ENCODE peak calls at places on chromosomes 16 and 17, in four cellular contexts. One of them, this sample, is unnamed.

GRCh38 chr17:5485270-5486205 is at the start of gene DERL2:
- DNase-seq in GM12878: no peak
- DNase-seq in HepG2: peak
- DNase-seq in A549: peak
- DNase-seq in this sample: peak

GRCh38 chr16:3054965-3055733 is 8.8 kb downstream of the MMP25 start:
- DNase-seq in A549: no peak
- DNase-seq in GM12878: no peak
- DNase-seq in HepG2: no peak
- DNase-seq in this sample: no peak

GRCh38 chr16:69410285-69410990 is 14.0 kb upstream of the CYB5B start:
- DNase-seq in A549: peak
- DNase-seq in GM12878: no peak
- DNase-seq in HepG2: no peak
- DNase-seq in this sample: no peak

GRCh38 chr16:58249780-58250478 is 44.9 kb downstream of the PRSS54 start:
- DNase-seq in HepG2: peak
- DNase-seq in A549: peak
- DNase-seq in GM12878: peak
- DNase-seq in this sample: peak

GRCh38 chr16:50151744-50152143 is 1.4 kb upstream of the TENT4B start:
- DNase-seq in A549: no peak
- DNase-seq in GM12878: no peak
- DNase-seq in HepG2: no peak
- DNase-seq in this sample: no peak

GRCh38 chr17:68460715-68461114 is 3.4 kb upstream of the WIPI1 start:
- DNase-seq in HepG2: no peak
- DNase-seq in GM12878: no peak
- DNase-seq in A549: no peak
- DNase-seq in this sample: no peak

GRCh38 chr16:88442435-88442810 is 10.7 kb upstream of the ZFPM1 start:
- DNase-seq in A549: no peak
- DNase-seq in HepG2: no peak
- DNase-seq in GM12878: no peak
- DNase-seq in this sample: no peak

GRCh38 chr17:57519199-57519598 is 225.9 kb downstream of the CCDC182 start:
- DNase-seq in GM12878: no peak
- DNase-seq in A549: peak
- DNase-seq in HepG2: no peak
- DNase-seq in this sample: no peak

GRCh38 chr17:51456942-51457341 is 196.6 kb downstream of the UTP18 start:
- DNase-seq in A549: peak
- DNase-seq in HepG2: no peak
- DNase-seq in GM12878: no peak
- DNase-seq in this sample: no peak

GRCh38 chr17:81703747-81704654 is 834 bp downstream of the MRPL12 start:
- DNase-seq in HepG2: no peak
- DNase-seq in GM12878: no peak
- DNase-seq in A549: no peak
- DNase-seq in this sample: peak

GRCh38 chr17:63754046-63754445 is 12.4 kb upstream of the STRADA start:
- DNase-seq in HepG2: no peak
- DNase-seq in A549: no peak
- DNase-seq in GM12878: no peak
- DNase-seq in this sample: no peak

GRCh38 chr17:82098939-82099765 is 1.1 kb upstream of the FASN start:
- DNase-seq in A549: no peak
- DNase-seq in GM12878: no peak
- DNase-seq in HepG2: no peak
- DNase-seq in this sample: peak

GRCh38 chr17:80782536-80783427 is 208.9 kb upstream of the CHMP6 start:
- DNase-seq in A549: peak
- DNase-seq in HepG2: no peak
- DNase-seq in GM12878: no peak
- DNase-seq in this sample: no peak

GRCh38 chr16:12716658-12717057 is 87.0 kb downstream of the CPPED1 start:
- DNase-seq in HepG2: peak
- DNase-seq in A549: no peak
- DNase-seq in GM12878: no peak
- DNase-seq in this sample: no peak

GRCh38 chr17:21077286-21077685 is 34.5 kb upstream of the USP22 start:
- DNase-seq in A549: no peak
- DNase-seq in HepG2: no peak
- DNase-seq in GM12878: no peak
- DNase-seq in this sample: no peak

GRCh38 chr16:9256196-9256595 is 164.8 kb downstream of the HAPSTR1 start:
- DNase-seq in GM12878: no peak
- DNase-seq in A549: peak
- DNase-seq in HepG2: peak
- DNase-seq in this sample: peak

GRCh38 chr17:56047321-56047720 is 106.0 kb upstream of the ANKFN1 start:
- DNase-seq in A549: no peak
- DNase-seq in GM12878: no peak
- DNase-seq in HepG2: no peak
- DNase-seq in this sample: no peak

GRCh38 chr17:13114601-13115024 is 96.8 kb upstream of the ELAC2 start:
- DNase-seq in HepG2: peak
- DNase-seq in A549: peak
- DNase-seq in GM12878: no peak
- DNase-seq in this sample: peak

GRCh38 chr16:75305364-75306101 is 54.1 kb upstream of the BCAR1 start:
- DNase-seq in HepG2: peak
- DNase-seq in GM12878: peak
- DNase-seq in A549: peak
- DNase-seq in this sample: peak

GRCh38 chr17:63601439-63602371 is 1.0 kb downstream of the TACO1 start:
- DNase-seq in A549: peak
- DNase-seq in GM12878: no peak
- DNase-seq in HepG2: peak
- DNase-seq in this sample: peak

GRCh38 chr16:19502395-19503131 is 19.3 kb downstream of the GDE1 start:
- DNase-seq in GM12878: no peak
- DNase-seq in A549: peak
- DNase-seq in HepG2: peak
- DNase-seq in this sample: peak

GRCh38 chr17:1813088-1813487 is 16.6 kb downstream of the SMYD4 start:
- DNase-seq in A549: no peak
- DNase-seq in GM12878: no peak
- DNase-seq in HepG2: no peak
- DNase-seq in this sample: no peak

GRCh38 chr17:3890082-3890892 is 2.6 kb downstream of the CAMKK1 start:
- DNase-seq in A549: peak
- DNase-seq in GM12878: no peak
- DNase-seq in HepG2: no peak
- DNase-seq in this sample: peak

GRCh38 chr16:85864965-85865364 is 34.0 kb upstream of the IRF8 start:
- DNase-seq in HepG2: no peak
- DNase-seq in A549: no peak
- DNase-seq in GM12878: no peak
- DNase-seq in this sample: no peak

GRCh38 chr17:56319531-56319930 is 166.3 kb downstream of the ANKFN1 start:
- DNase-seq in A549: peak
- DNase-seq in GM12878: peak
- DNase-seq in HepG2: peak
- DNase-seq in this sample: peak

GRCh38 chr16:79601092-79601977 is 798 bp upstream of the MAF start:
- DNase-seq in GM12878: no peak
- DNase-seq in HepG2: peak
- DNase-seq in A549: peak
- DNase-seq in this sample: no peak

GRCh38 chr16:72072514-72073342 is 9.7 kb downstream of the HPR start:
- DNase-seq in HepG2: peak
- DNase-seq in GM12878: no peak
- DNase-seq in A549: no peak
- DNase-seq in this sample: peak

GRCh38 chr17:38451840-38452529 is 23.7 kb downstream of the ARHGAP23 start:
- DNase-seq in A549: no peak
- DNase-seq in HepG2: no peak
- DNase-seq in GM12878: no peak
- DNase-seq in this sample: peak

GRCh38 chr17:73613947-73614655 is 30.1 kb downstream of the SDK2 start:
- DNase-seq in A549: no peak
- DNase-seq in GM12878: no peak
- DNase-seq in HepG2: no peak
- DNase-seq in this sample: no peak

GRCh38 chr17:1999557-2000251 is 25.4 kb downstream of the RTN4RL1 start:
- DNase-seq in GM12878: no peak
- DNase-seq in HepG2: peak
- DNase-seq in A549: peak
- DNase-seq in this sample: no peak

GRCh38 chr17:79414063-79414462 is 196.8 kb downstream of the RBFOX3 start:
- DNase-seq in GM12878: no peak
- DNase-seq in A549: no peak
- DNase-seq in HepG2: no peak
- DNase-seq in this sample: no peak

GRCh38 chr17:48598727-48599126 is 5.1 kb upstream of the HOXB5 start:
- DNase-seq in GM12878: no peak
- DNase-seq in HepG2: no peak
- DNase-seq in A549: no peak
- DNase-seq in this sample: no peak

GRCh38 chr17:7219812-7220592 is at the start of the genes ACADVL and DLG4:
- DNase-seq in HepG2: peak
- DNase-seq in A549: peak
- DNase-seq in GM12878: no peak
- DNase-seq in this sample: peak

DNA sequence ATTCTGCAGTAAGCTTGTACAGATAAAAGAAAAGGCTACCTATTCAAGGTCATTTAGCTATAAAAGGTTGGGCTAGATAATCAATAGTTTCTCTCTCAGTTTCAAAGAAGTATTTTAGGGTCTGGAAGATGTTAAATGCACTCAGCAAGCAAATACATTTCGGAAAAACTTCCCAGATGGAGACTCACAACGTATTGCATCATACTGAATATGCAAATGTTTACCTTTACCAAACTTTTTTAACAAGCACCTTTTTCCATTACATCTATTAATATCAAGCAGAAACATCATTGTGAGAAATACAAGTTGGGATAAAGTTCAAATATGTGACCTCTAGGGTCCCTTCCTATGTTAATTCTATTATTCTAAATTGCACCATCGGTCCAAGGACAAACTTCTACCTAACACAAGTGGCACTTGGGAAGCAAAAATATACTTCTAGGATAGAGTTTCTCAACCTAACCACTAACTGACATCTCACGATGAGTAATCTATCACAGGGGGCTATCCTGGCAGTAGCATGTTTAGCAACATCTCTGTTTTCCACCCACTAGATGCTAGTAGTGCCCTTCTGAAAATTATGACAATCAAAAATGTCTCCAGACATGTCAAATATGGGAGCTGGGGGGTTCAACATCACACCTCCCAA is 14.6 kb downstream of the KANSL1 start:
- DNase-seq in GM12878: no peak
- DNase-seq in HepG2: no peak
- DNase-seq in A549: no peak
- DNase-seq in this sample: no peak
- TF ChIP-seq MYC in GM12878: no peak
- TF ChIP-seq MYC in HepG2: no peak
- TF ChIP-seq MYC in A549: no peak
- TF ChIP-seq MYC in this sample: no peak

DNA sequence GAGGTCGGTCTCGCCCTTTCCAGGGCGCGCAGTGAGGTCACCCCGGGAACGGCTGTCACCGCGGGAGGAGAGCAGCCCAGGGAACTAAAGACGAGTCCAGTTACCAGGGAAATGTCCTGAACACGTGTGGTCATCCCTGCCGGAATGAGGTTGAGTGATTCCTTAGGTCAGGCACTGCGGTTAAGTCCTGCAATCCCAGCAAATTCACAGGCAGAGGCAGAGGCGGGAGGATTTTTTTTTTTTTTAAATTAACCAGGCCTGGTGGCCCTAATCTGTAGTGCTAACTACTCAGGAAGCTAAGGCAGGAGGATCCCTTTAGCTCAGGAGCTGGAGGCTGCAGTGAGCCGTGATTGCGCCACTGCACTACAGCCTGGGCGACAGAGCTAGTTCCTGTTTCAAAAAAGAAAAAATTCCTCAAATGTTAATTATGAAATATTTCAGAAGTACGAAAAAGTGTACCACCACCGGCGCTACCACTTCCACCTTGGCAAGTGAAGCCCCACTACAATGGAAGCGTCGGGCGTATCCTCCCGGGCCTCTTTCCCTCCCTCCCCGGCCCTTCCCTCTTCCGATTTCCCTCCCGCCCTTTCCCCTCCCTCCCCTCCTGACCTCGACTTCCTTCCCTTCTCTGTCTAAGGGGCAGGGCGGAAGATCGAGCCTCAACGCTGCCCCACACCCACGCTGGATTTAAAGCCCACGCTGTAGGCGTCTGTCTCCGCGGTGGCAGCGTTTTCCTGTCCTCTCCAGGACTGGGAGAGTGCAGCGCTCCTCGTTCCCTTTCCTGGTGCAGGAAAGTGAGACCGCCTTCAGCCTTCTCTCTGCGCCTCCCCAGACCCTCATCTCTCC is 27.3 kb downstream of the SLFN11 start:
- DNase-seq in A549: no peak
- DNase-seq in GM12878: no peak
- DNase-seq in HepG2: no peak
- DNase-seq in this sample: no peak
- TF ChIP-seq USF2 in A549: no peak
- TF ChIP-seq USF2 in GM12878: no peak
- TF ChIP-seq USF2 in HepG2: no peak
- TF ChIP-seq USF2 in this sample: no peak

GRCh38 chr16:48057085-48057484 is 98.7 kb downstream of the ABCC12 start:
- DNase-seq in A549: no peak
- DNase-seq in HepG2: no peak
- DNase-seq in GM12878: no peak
- DNase-seq in this sample: no peak
- TF ChIP-seq MYC in A549: no peak
- TF ChIP-seq MYC in HepG2: no peak
- TF ChIP-seq MYC in GM12878: no peak
- TF ChIP-seq MYC in this sample: no peak

DNA sequence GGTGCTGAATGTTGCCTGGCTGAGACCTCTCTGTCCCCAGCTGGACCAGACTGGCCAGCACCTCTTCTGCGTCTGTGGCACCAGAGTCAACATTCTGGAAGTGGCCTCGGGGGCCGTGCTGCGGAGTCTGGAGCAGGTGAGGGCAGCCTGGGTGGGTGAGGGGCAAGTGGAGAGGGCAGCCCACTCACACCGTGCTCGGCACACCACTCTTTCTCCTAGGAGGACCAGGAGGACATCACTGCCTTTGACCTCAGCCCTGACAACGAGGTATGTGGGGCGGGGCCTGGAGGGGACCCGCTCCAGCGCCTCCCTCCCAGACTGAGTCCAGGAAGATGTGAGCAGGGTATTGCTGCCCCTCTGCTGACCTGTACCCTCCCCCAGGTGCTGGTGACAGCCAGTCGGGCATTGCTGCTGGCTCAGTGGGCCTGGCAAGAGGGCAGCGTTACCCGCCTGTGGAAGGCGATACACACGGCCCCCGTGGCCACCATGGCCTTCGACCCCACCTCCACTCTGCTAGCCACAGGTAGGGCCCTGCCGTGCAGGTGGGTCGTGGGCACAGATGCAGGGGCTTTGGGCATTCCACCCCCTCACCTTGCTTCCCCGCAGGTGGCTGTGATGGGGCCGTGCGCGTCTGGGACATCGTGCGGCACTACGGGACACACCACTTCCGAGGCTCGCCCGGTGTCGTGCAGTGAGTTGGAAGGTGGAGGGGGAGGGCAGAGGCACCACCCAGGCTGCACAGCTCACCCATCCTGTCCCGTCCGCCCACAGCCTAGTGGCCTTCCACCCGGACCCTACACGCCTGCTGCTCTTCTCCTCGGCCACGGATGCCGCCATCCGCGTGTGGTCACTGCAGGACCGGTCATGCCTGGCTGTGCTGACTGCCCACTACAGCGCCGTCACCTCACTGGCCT is 2.6 kb downstream of the TBL3 start:
- DNase-seq in GM12878: no peak
- DNase-seq in HepG2: no peak
- DNase-seq in A549: no peak
- DNase-seq in this sample: no peak
- TF ChIP-seq USF2 in GM12878: no peak
- TF ChIP-seq USF2 in HepG2: no peak
- TF ChIP-seq USF2 in A549: no peak
- TF ChIP-seq USF2 in this sample: no peak